ENCODE peak calls at places on chromosomes 7 and 10, in five cellular contexts. One of them, this sample, is unnamed.

GRCh38 chr10:21675157-21675796 is 141.2 kb downstream of the MLLT10 start:
- DNase-seq in ACHN: peak; percentile 46
- DNase-seq in erythroblast: peak; percentile 78
- DNase-seq in iris pigment epithelial cell: peak; percentile 34
- DNase-seq in BE2C: peak; percentile 40
- DNase-seq in this sample: no peak

GRCh38 chr7:28038175-28038855 is 142.3 kb downstream of the JAZF1 start:
- DNase-seq in erythroblast: peak; percentile 27
- DNase-seq in ACHN: no peak
- DNase-seq in iris pigment epithelial cell: peak; percentile 38
- DNase-seq in BE2C: no peak
- DNase-seq in this sample: no peak

GRCh38 chr7:154928136-154929005 is 74.6 kb downstream of the PAXIP1 start:
- DNase-seq in erythroblast: peak; percentile 92
- DNase-seq in ACHN: peak; percentile 100
- DNase-seq in iris pigment epithelial cell: peak; percentile 90
- DNase-seq in BE2C: no peak
- DNase-seq in this sample: peak; percentile 55

GRCh38 chr7:98568891-98569290 is 48.2 kb upstream of the NPTX2 start:
- DNase-seq in erythroblast: no peak
- DNase-seq in ACHN: no peak
- DNase-seq in BE2C: peak; percentile 79
- DNase-seq in iris pigment epithelial cell: no peak
- DNase-seq in this sample: peak; percentile 16

GRCh38 chr7:6495597-6496262 is 48.0 kb upstream of the DAGLB start:
- DNase-seq in ACHN: no peak
- DNase-seq in erythroblast: no peak
- DNase-seq in iris pigment epithelial cell: peak; percentile 67
- DNase-seq in BE2C: peak; percentile 54
- DNase-seq in this sample: no peak

GRCh38 chr7:87596136-87596535 is 4.5 kb downstream of the ABCB1 start:
- DNase-seq in erythroblast: no peak
- DNase-seq in iris pigment epithelial cell: no peak
- DNase-seq in BE2C: no peak
- DNase-seq in ACHN: no peak
- DNase-seq in this sample: no peak

GRCh38 chr7:117807688-117808087 is 65.6 kb downstream of the CTTNBP2 start:
- DNase-seq in ACHN: no peak
- DNase-seq in iris pigment epithelial cell: no peak
- DNase-seq in erythroblast: no peak
- DNase-seq in BE2C: peak; percentile 18
- DNase-seq in this sample: no peak

GRCh38 chr7:155941688-155942087 is 129.4 kb upstream of the SHH start:
- DNase-seq in erythroblast: no peak
- DNase-seq in iris pigment epithelial cell: no peak
- DNase-seq in BE2C: no peak
- DNase-seq in ACHN: no peak
- DNase-seq in this sample: no peak

GRCh38 chr10:32938554-32939061 is 19.4 kb downstream of the ITGB1 start:
- DNase-seq in ACHN: no peak
- DNase-seq in iris pigment epithelial cell: no peak
- DNase-seq in BE2C: peak; percentile 77
- DNase-seq in erythroblast: peak; percentile 69
- DNase-seq in this sample: no peak

This sample was measured in NCI-H1105.